ENCODE peak calls at places on chromosomes 6 and 20, in seven cellular contexts. L is HepG2, S is SK-N-SH, A is GM12892, I is GM12878, R is K562, K is H1. B is an unnamed sample.

GRCh38 chr6:159056432-159056831 is 11.6 kb upstream of the TAGAP start:
- DNase-seq in A (no peak), K (no peak), R (no peak), L (no peak), S (no peak), I (no peak), B (no peak)

GRCh38 chr6:123888779-123889513 is 85.3 kb downstream of the NKAIN2 start:
- DNase-seq in R (no peak), S (no peak), I (no peak), L (no peak), A (no peak), K (no peak), B (no peak)

GRCh38 chr20:62804632-62805364 is at the start of gene OGFR:
- DNase-seq in R (peak), K (peak), S (peak), A (peak), I (no peak), L (no peak), B (peak)

GRCh38 chr20:10648651-10649050 is 25.1 kb downstream of the JAG1 start:
- DNase-seq in K (no peak), S (no peak), I (peak), R (no peak), A (no peak), L (no peak), B (no peak)

GRCh38 chr6:142353690-142354089 is 51.9 kb downstream of the ADGRG6 start:
- DNase-seq in R (no peak), S (no peak), I (no peak), A (no peak), K (no peak), L (no peak), B (no peak)

GRCh38 chr6:137647762-137648412 is 153.7 kb upstream of the OLIG3 start:
- DNase-seq in I (no peak), L (no peak), R (no peak), A (no peak), K (no peak), S (no peak), B (no peak)

GRCh38 chr6:129370268-129370916 is 339.6 kb downstream of the ARHGAP18 start:
- DNase-seq in K (peak), L (peak), I (no peak), A (no peak), S (peak), R (peak), B (peak)

GRCh38 chr6:140462495-140463311 is 1088.3 kb upstream of the CITED2 start:
- DNase-seq in A (no peak), R (no peak), S (no peak), L (no peak), K (no peak), I (no peak), B (no peak)

GRCh38 chr20:14951707-14952106 is 614.3 kb upstream of the FLRT3 start:
- DNase-seq in A (no peak), I (no peak), S (no peak), R (no peak), L (peak), K (no peak), B (no peak)

GRCh38 chr6:167898673-167899311 is 72.1 kb downstream of the AFDN start:
- DNase-seq in I (no peak), S (peak), A (no peak), R (peak), L (peak), K (no peak), B (no peak)

GRCh38 chr6:112149719-112150263 is 62.4 kb downstream of the FAM229B start:
- DNase-seq in I (no peak), K (no peak), A (no peak), S (peak), R (no peak), L (no peak), B (no peak)

GRCh38 chr6:144266091-144266649 is 19.0 kb upstream of the UTRN start:
- DNase-seq in R (no peak), K (peak), A (no peak), S (no peak), I (no peak), L (no peak), B (no peak)

GRCh38 chr20:34997171-34997570 is 41.5 kb downstream of the MYH7B start:
- DNase-seq in K (no peak), R (no peak), L (no peak), I (no peak), S (no peak), A (no peak), B (no peak)

GRCh38 chr6:55142610-55143009 is 31.7 kb upstream of the HCRTR2 start:
- DNase-seq in L (no peak), S (no peak), I (no peak), A (no peak), R (no peak), K (no peak), B (no peak)

GRCh38 chr20:23142162-23143050 is 56.3 kb upstream of the CD93 start:
- DNase-seq in L (no peak), A (peak), K (no peak), R (no peak), I (peak), S (no peak), B (peak)

GRCh38 chr6:155530219-155530834 is 74.7 kb upstream of the NOX3 start:
- DNase-seq in L (peak), S (peak), I (no peak), A (no peak), K (no peak), R (peak), B (peak)

GRCh38 chr6:106163966-106164877 is 78.1 kb downstream of the PRDM1 start:
- DNase-seq in K (no peak), R (no peak), L (no peak), S (no peak), I (peak), A (no peak), B (no peak)

GRCh38 chr6:54071941-54072340 is 39.3 kb upstream of the MLIP start:
- DNase-seq in K (no peak), A (no peak), L (no peak), S (no peak), I (no peak), R (no peak), B (no peak)

GRCh38 chr6:72798196-72798595 is 176.3 kb downstream of the KCNQ5 start:
- DNase-seq in I (no peak), S (no peak), R (no peak), L (no peak), K (no peak), A (no peak), B (no peak)
- TF ChIP-seq TAF1 in I (no peak), S (no peak), R (no peak), L (no peak), K (no peak), A (no peak), B (no peak)

DNA sequence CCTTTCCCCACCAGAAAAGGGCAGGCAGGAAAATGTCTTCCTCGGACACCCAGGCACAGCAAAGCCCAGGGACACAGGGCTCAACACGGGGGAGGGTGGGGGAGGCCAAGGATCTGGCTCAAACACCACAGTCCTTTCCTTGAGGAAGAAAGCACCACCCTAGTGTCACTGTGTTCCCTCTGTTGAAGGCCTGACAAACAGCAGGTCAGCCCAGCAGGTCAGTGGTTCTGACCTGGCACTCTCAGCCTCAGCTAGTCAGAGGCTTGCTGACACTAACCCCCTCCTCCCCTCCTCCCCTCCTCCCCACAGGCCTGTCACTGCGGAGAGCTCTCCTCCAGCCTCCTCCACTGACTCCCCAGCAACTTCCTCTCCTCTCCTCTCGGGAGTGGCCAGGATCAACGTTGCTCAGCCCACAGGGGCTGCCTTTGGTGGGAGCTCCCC is 239.6 kb downstream of the LRFN2 start:
- DNase-seq in R (peak), S (peak), I (no peak), L (no peak), A (no peak), K (peak), B (no peak)
- TF ChIP-seq TAF1 in R (no peak), S (no peak), I (no peak), L (no peak), A (no peak), K (no peak), B (no peak)

DNA sequence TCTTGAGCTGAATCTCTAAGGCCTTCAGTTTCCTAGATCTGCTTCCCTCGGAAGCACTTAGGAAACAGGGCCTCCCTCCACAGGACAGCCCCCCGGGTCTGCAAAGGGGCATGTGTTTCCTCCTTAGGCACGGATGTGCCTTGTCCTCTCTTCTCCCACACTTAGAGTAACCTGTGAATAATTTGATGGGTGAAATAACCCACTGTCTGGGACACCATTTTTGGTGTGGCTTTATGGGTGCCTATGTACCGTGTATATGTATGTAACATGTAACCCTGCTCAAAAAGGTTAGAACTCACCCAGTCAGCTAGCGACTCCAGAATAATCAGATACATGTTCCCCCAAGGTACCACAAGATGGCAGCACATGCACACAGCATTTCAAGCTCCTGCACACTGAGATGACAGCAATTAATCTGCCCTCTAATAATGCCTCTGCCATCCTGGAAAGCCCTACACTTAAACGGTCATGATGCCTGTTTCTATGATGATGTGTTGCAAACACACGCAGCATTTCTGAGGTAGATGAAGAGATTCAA is 212.0 kb upstream of the PROKR2 start:
- DNase-seq in A (peak), L (peak), R (peak), K (peak), S (peak), I (peak), B (peak)
- TF ChIP-seq TAF1 in A (no peak), L (no peak), R (no peak), K (no peak), S (no peak), I (no peak), B (no peak)

DNA sequence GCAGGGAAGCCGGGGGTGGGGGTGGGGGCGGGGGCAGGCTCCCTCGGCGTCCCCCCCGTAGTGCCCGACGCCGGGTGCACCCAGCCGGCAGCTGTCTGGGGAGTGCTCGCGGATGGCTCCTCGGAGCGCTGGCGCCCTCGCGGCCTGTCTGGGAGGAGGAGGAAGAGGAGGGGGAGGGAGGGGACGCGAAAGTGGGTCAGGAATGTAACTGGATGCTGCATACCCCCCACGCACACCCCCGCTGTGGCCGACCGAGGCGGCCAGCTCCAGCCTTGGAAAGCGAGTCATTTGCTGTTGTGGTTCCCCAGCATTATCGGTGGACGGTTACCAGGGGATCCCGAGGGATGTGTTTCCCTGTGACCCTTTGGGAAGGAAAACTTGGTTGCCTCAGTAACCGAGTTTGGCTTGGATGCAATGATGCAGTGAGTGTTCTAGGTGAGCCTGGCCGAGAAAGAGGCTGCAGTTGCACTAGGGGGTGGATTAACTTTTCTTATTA is 55.3 kb upstream of the RREB1 start:
- DNase-seq in R (no peak), S (peak), K (peak), I (no peak), L (no peak), A (peak), B (no peak)
- TF ChIP-seq TAF1 in R (no peak), S (no peak), K (no peak), I (no peak), L (no peak), A (no peak), B (no peak)

GRCh38 chr6:94026575-94026974 is 607.2 kb upstream of the EPHA7 start:
- DNase-seq in R (no peak), K (no peak), A (no peak), L (no peak), S (no peak), I (no peak), B (no peak)
- TF ChIP-seq TAF1 in R (no peak), K (no peak), A (no peak), L (no peak), S (no peak), I (no peak), B (no peak)

GRCh38 chr6:65706436-65706835 is 590 bp downstream of the EYS start:
- DNase-seq in A (no peak), I (no peak), S (no peak), L (no peak), K (no peak), R (no peak), B (no peak)
- TF ChIP-seq TAF1 in A (no peak), I (no peak), S (no peak), L (no peak), K (no peak), R (no peak), B (no peak)

GRCh38 chr6:3623451-3624267 is 127.9 kb downstream of the PXDC1 start:
- DNase-seq in S (no peak), A (no peak), R (no peak), I (no peak), L (no peak), K (peak), B (no peak)
- TF ChIP-seq TAF1 in S (no peak), A (no peak), R (no peak), I (no peak), L (no peak), K (no peak), B (no peak)

DNA sequence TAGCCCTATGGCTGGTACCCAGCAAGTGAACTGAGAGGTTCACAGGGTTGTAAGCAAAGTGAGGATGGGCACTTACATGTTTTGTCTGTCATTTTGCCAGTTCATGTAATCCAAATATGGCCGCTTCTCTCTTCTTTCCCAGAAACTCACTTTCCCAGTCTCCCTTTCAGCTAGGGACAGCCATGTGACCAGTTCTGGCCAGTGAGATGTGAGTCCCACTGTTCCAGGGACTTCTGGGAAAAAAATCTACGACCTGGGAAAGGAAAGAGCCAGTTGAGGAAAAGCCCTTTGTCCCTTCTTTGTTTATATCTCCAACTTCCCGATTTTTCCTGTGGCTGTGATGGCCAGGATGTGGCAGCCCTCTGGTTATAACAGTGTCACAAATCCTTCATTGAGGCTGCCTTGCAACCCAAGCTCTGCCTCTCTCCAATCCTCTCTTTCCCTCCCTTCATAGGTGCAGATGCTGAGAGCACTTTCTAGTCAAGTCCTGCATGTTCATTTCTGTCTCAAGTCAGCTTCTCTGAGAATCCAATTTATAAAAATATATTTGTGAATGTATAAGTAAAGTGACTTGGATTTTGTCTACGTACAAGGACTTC is 148.6 kb upstream of the ZFP64 start:
- DNase-seq in L (peak), K (no peak), S (no peak), I (no peak), R (peak), A (no peak), B (no peak)
- TF ChIP-seq TAF1 in L (no peak), K (no peak), S (no peak), I (no peak), R (no peak), A (no peak), B (no peak)

GRCh38 chr6:70059047-70059719 is 192.8 kb downstream of the COL19A1 start:
- DNase-seq in I (no peak), R (no peak), K (no peak), A (no peak), S (no peak), L (no peak), B (no peak)
- TF ChIP-seq TAF1 in I (no peak), R (no peak), K (no peak), A (no peak), S (no peak), L (no peak), B (no peak)

GRCh38 chr20:31517373-31517772 is 3.1 kb downstream of the HM13 start:
- DNase-seq in L (peak), S (peak), I (no peak), K (peak), A (no peak), R (peak), B (no peak)
- TF ChIP-seq TAF1 in L (no peak), S (no peak), I (no peak), K (peak), A (no peak), R (no peak), B (no peak)